ENCODE peak calls at places on chromosome 5, in ten cellular contexts. N is colonic mucosa, X is suprapubic skin, H is GM12878, P is HepG2, F is RWPE1, J is HCT116, U is left ventricle myocardium inferior, V is brain microvascular endothelial cell, Y is heart left ventricle. Q is an unnamed sample.

GRCh38 chr5:163682226-163682625 is 176.8 kb downstream of the MAT2B start:
- DNase-seq in N (no peak), X (no peak), H (no peak), P (no peak), F (no peak), J (no peak), U (no peak), V (no peak), Y (no peak), Q (no peak)

GRCh38 chr5:108753877-108754276 is 6.2 kb downstream of the FER start:
- DNase-seq in N (no peak), X (no peak), H (no peak), P (no peak), F (peak; percentile 53), J (peak; percentile 37), U (no peak), V (peak; percentile 40), Y (no peak), Q (no peak)

GRCh38 chr5:11888221-11888620 is 16.0 kb downstream of the CTNND2 start:
- DNase-seq in N (no peak), X (no peak), H (no peak), P (no peak), F (no peak), J (no peak), U (no peak), V (no peak), Y (no peak), Q (no peak)

GRCh38 chr5:80964919-80965318 is 4.8 kb downstream of the RASGRF2 start:
- DNase-seq in N (no peak), X (no peak), H (no peak), P (no peak), F (no peak), J (no peak), U (no peak), V (no peak), Y (no peak), Q (no peak)

GRCh38 chr5:56323505-56323904 is 90.4 kb upstream of the ANKRD55 start:
- DNase-seq in N (no peak), X (no peak), H (no peak), P (peak; percentile 50), F (peak; percentile 88), J (no peak), U (no peak), V (peak; percentile 59), Y (no peak), Q (no peak)

GRCh38 chr5:159850192-159850573 is 66.1 kb upstream of the ADRA1B start:
- DNase-seq in N (no peak), X (no peak), H (no peak), P (no peak), F (peak; percentile 76), J (no peak), U (no peak), V (peak; percentile 49), Y (no peak), Q (no peak)

GRCh38 chr5:91383956-91384300 is 811 bp upstream of the ARRDC3 start:
- DNase-seq in N (peak; percentile 57), X (no peak), H (peak; percentile 25), P (peak; percentile 1), F (peak; percentile 26), J (no peak), U (peak; percentile 28), V (no peak), Y (peak; percentile 23), Q (peak; percentile 30)

GRCh38 chr5:164139423-164139822 is 634.0 kb downstream of the MAT2B start:
- DNase-seq in N (no peak), X (no peak), H (no peak), P (no peak), F (no peak), J (no peak), U (no peak), V (no peak), Y (no peak), Q (no peak)

GRCh38 chr5:135833961-135834638 is 363 bp upstream of the SLC25A48 start:
- DNase-seq in N (no peak), X (no peak), H (no peak), P (no peak), F (no peak), J (no peak), U (no peak), V (peak; percentile 16), Y (no peak), Q (no peak)

GRCh38 chr5:157670662-157671591 is at the start of gene C5orf52:
- DNase-seq in N (peak; percentile 91), X (peak; percentile 62), H (peak; percentile 23), P (peak; percentile 47), F (peak; percentile 39), J (no peak), U (peak; percentile 18), V (peak; percentile 18), Y (peak; percentile 45), Q (peak; percentile 21)

GRCh38 chr5:29780401-29780800 is 1413.1 kb upstream of the CDH6 start:
- DNase-seq in N (no peak), X (no peak), H (no peak), P (peak; percentile 89), F (no peak), J (no peak), U (no peak), V (no peak), Y (no peak), Q (no peak)

DNA sequence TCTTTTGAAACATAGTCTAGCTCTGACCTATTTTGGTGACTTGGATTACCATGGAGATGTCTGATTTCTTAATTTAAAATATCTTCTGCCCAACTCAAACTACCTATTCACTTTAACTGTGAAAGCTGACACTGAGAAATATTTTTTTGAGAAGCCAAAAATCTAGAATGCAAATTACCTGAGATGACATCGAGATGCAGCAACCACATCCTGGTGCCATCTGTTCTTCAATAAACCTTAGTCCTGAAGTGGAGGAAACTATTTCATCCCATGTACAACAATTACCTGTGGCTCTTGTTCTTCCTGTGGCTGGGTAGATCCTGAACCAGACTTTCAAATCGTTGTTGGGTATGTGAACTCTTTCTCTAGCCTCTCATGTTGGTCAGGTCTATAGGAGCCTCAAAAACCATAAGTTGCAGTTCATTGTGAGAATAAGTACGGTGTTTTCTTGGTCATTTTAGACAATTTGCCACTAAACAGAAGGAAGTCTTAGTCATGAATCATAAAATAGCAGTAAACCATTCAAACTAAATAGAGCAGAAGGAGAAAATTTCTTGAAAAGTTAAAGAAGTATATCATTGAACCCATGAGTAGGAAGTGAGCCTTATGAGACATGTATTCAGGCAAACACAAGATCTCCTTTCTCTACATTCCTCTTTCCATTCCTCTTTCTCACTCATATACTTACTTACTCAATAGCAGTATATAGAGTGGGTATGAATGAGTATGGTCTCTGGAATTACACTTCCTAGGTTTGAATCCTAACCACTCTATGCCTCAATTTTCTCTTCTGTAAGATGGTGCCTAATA is 176.0 kb downstream of the HMHB1 start:
- DNase-seq in N (no peak), X (no peak), H (no peak), P (no peak), F (no peak), J (no peak), U (no peak), V (no peak), Y (no peak), Q (no peak)
- H3K27ac ChIP-seq in N (no peak overlapping the region), X (no peak overlapping the region), H (no peak overlapping the region), P (no peak overlapping the region), F (no peak overlapping the region), J (no peak overlapping the region), U (no peak overlapping the region), V (no peak overlapping the region), Y (no peak overlapping the region), Q (no peak overlapping the region)

GRCh38 chr5:14257995-14258403 is 114.9 kb downstream of the TRIO start:
- DNase-seq in N (no peak), X (no peak), H (peak; percentile 81), P (no peak), F (no peak), J (no peak), U (no peak), V (no peak), Y (no peak), Q (no peak)

GRCh38 chr5:14260637-14261036 is 117.5 kb downstream of the TRIO start:
- DNase-seq in N (no peak), X (no peak), H (no peak), P (no peak), F (no peak), J (no peak), U (no peak), V (no peak), Y (no peak), Q (no peak)

GRCh38 chr5:14261237-14261636 is 118.1 kb downstream of the TRIO start:
- DNase-seq in N (no peak), X (no peak), H (no peak), P (no peak), F (no peak), J (no peak), U (no peak), V (no peak), Y (no peak), Q (no peak)

GRCh38 chr5:14256756-14257393 is 113.7 kb downstream of the TRIO start:
- DNase-seq in N (no peak), X (no peak), H (no peak), P (no peak), F (no peak), J (no peak), U (no peak), V (no peak), Y (no peak), Q (no peak)

DNA sequence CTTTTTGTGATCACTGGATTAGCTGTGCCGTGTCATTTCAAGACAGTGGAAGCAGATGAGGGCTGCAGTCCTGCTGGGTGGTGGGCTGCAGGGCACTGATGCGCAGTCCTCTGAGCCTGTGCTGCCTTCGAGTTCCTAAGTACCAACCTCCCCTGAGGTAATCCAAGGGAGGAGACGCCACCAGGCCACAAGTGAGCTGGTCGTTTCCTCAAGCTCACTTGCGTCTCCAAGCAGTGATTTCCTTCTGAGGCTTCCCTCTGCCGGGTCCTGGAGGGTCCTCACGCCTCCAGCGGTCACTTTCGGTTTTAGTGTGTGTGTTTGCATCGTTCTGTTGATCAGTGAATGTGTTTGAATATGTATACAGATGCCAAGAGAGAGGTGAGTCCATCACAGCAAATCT is 115.7 kb downstream of the TRIO start:
- DNase-seq in N (no peak), X (no peak), H (no peak), P (no peak), F (no peak), J (no peak), U (no peak), V (no peak), Y (no peak), Q (no peak)
- TF ChIP-seq CTCF in N (no peak), X (no peak), H (peak; percentile 24), P (no peak), F (no peak), J (no peak), U (no peak), V (peak; percentile 43), Y (peak; percentile 17), Q (peak; percentile 44)

DNA sequence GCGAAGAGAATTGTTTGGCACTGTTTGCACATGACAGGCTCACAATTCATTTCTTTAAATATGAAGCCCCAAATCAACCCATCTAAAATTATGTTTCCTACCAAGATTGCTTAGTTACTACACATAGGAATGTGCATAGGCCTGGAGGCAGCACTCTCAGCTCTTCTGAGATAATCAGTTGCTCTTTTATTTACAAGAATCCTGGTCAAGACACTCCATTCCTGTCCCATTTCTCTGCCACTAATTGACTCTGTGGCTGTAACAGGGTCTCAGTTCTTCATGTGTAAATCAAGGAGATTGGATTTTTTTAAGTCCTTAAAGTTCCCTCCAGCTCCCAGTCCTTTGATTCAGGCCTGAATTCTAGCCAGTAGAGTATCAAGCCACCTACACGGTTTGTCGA is 60.2 kb downstream of the BHMT start:
- DNase-seq in N (no peak), X (no peak), H (no peak), P (no peak), F (no peak), J (no peak), U (no peak), V (no peak), Y (no peak), Q (no peak)
- H3K27ac ChIP-seq in N (no peak overlapping the region), X (no peak overlapping the region), H (no peak overlapping the region), P (no peak overlapping the region), F (no peak overlapping the region), J (no peak overlapping the region), U (no peak overlapping the region), V (no peak overlapping the region), Y (no peak overlapping the region), Q (no peak overlapping the region)

GRCh38 chr5:138033275-138033808 is 463 bp upstream of the FAM13B start:
- DNase-seq in N (no peak), X (peak; percentile 64), H (no peak), P (no peak), F (no peak), J (no peak), U (no peak), V (no peak), Y (no peak), Q (no peak)
- TF ChIP-seq CTCF in N (no peak), X (no peak), H (no peak), P (no peak), F (no peak), J (no peak), U (no peak), V (no peak), Y (no peak), Q (no peak)